ENCODE peak calls at places on chromosomes 4 and X, in five cellular contexts. S is spleen, H is breast epithelium, J is SK-N-SH, I is suprapubic skin. M is an unnamed sample.
A peak's percentile ranks its signal among the peaks of the same experiment; 100 is the strongest.

GRCh38 chr4:14169460-14169859 is 541.9 kb upstream of the BOD1L1 start:
- DNase-seq in S (no peak), H (no peak), J (no peak), I (no peak), M (no peak)

GRCh38 chrX:65034292-65034640 is 58.0 kb upstream of the ZC4H2 start:
- DNase-seq in S (no peak), H (no peak), J (peak; percentile 3), I (no peak), M (no peak)

GRCh38 chrX:109826954-109827708 is 94.1 kb upstream of the ACSL4 start:
- DNase-seq in S (no peak), H (no peak), J (no peak), I (no peak), M (no peak)

GRCh38 chr4:23815351-23815750 is 74.5 kb downstream of the PPARGC1A start:
- DNase-seq in S (no peak), H (no peak), J (no peak), I (no peak), M (no peak)

GRCh38 chrX:13666836-13667235 is 13.9 kb downstream of the TCEANC start:
- DNase-seq in S (no peak), H (peak; percentile 60), J (no peak), I (no peak), M (no peak)

GRCh38 chrX:94961730-94962129 is 1287.7 kb downstream of the FAM133A start:
- DNase-seq in S (no peak), H (no peak), J (peak; percentile 2), I (no peak), M (no peak)

GRCh38 chr4:123785515-123785914 is 388.9 kb downstream of the SPRY1 start:
- DNase-seq in S (no peak), H (peak; percentile 59), J (no peak), I (peak; percentile 84), M (no peak)

GRCh38 chrX:101397779-101398178 is 7.0 kb downstream of the RPL36A start:
- DNase-seq in S (no peak), H (no peak), J (no peak), I (no peak), M (no peak)

GRCh38 chrX:25010784-25011588 is 4.8 kb downstream of the ARX start:
- DNase-seq in S (no peak), H (no peak), J (no peak), I (no peak), M (no peak)

GRCh38 chrX:139202742-139203410 is 327.7 kb upstream of the F9 start:
- DNase-seq in S (no peak), H (no peak), J (no peak), I (no peak), M (no peak)

GRCh38 chr4:155809835-155810234 is 51.0 kb downstream of the GUCY1B1 start:
- DNase-seq in S (no peak), H (no peak), J (peak; percentile 41), I (no peak), M (peak; percentile 35)

GRCh38 chrX:11531226-11531625 is 134.5 kb downstream of the ARHGAP6 start:
- DNase-seq in S (no peak), H (no peak), J (no peak), I (no peak), M (no peak)

GRCh38 chr4:38091636-38092035 is 131.4 kb downstream of the PTTG2 start:
- DNase-seq in S (no peak), H (no peak), J (no peak), I (no peak), M (no peak)

GRCh38 chr4:26860922-26861433 is 337 bp downstream of the STIM2 start:
- DNase-seq in S (peak; percentile 95), H (no peak), J (peak; percentile 68), I (peak; percentile 84), M (no peak)

GRCh38 chr4:1048781-1049590 is 37.6 kb downstream of the FGFRL1 start:
- DNase-seq in S (peak; percentile 71), H (no peak), J (peak; percentile 24), I (peak; percentile 55), M (no peak)

GRCh38 chr4:26325191-26325590 is 4.4 kb downstream of the RBPJ start:
- DNase-seq in S (no peak), H (no peak), J (peak; percentile 33), I (no peak), M (no peak)

GRCh38 chr4:35538807-35539206 is 705.5 kb downstream of the ARAP2 start:
- DNase-seq in S (no peak), H (no peak), J (no peak), I (no peak), M (no peak)

GRCh38 chr4:87574996-87575395 is 33.3 kb upstream of the DSPP start:
- DNase-seq in S (no peak), H (peak; percentile 65), J (no peak), I (no peak), M (no peak)

GRCh38 chrX:80765226-80765625 is 44.5 kb downstream of the BRWD3 start:
- DNase-seq in S (no peak), H (no peak), J (no peak), I (no peak), M (peak; percentile 36)

GRCh38 chr4:3389879-3390840 is 51.6 kb upstream of the HGFAC start:
- DNase-seq in S (no peak), H (no peak), J (no peak), I (peak; percentile 74), M (no peak)
- TF ChIP-seq POLR2AphosphoS5 in S (no peak), H (no peak), J (no peak), I (no peak), M (no peak)

DNA sequence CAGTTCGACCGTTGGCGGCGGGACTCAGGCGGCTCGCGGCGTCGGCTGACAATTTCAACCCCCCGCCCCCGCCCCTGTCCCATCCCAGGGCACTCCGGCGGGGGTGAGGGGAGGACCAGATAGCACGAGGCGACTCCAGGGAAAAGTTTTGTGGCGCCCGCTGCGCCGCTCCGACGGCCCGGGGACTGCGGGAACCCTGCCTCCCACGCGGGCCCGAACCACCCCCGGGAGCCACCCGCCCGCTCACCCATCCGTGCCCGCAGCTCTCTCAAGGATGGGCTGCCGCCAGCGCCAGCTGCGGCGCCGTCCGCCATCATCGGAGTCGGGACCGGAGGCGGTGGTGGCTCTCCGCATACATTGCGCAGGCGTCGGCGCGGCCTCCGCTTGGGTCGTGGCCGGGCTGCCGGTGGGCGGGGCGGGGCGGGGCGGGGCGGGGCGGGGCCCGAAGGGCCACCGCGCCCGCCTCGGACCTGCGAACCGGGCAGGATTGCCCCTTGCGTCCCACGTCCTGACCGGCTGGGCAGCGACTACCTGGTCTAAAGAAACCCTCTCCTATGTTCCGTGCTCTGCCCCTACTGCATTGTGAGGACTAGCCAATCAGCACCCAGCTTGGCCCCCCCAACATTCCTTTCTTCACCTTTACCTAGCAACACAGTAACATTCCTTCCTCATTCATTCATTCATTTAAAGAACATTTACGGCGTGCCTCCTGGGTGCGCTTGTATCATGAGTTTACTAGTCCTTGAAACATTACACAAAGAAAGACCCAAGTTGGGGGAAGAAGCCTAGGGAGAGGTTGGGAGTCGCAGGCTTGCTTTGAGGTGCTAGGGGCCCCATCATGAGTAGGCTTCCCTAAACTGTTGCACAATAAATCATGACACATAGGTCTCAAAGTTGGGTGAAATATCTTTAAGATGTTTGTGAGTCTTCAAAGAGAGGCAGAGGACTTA is at the start of gene MAP7D3:
- DNase-seq in S (peak; percentile 93), H (no peak), J (peak; percentile 91), I (no peak), M (no peak)
- TF ChIP-seq POLR2AphosphoS5 in S (peak; percentile 65), H (no peak), J (peak; percentile 49), I (no peak), M (peak; percentile 73)

GRCh38 chr4:74374128-74374527 is 9.2 kb downstream of the EREG start:
- DNase-seq in S (no peak), H (no peak), J (no peak), I (no peak), M (no peak)
- TF ChIP-seq POLR2AphosphoS5 in S (peak; percentile 21), H (no peak), J (no peak), I (no peak), M (no peak)

DNA sequence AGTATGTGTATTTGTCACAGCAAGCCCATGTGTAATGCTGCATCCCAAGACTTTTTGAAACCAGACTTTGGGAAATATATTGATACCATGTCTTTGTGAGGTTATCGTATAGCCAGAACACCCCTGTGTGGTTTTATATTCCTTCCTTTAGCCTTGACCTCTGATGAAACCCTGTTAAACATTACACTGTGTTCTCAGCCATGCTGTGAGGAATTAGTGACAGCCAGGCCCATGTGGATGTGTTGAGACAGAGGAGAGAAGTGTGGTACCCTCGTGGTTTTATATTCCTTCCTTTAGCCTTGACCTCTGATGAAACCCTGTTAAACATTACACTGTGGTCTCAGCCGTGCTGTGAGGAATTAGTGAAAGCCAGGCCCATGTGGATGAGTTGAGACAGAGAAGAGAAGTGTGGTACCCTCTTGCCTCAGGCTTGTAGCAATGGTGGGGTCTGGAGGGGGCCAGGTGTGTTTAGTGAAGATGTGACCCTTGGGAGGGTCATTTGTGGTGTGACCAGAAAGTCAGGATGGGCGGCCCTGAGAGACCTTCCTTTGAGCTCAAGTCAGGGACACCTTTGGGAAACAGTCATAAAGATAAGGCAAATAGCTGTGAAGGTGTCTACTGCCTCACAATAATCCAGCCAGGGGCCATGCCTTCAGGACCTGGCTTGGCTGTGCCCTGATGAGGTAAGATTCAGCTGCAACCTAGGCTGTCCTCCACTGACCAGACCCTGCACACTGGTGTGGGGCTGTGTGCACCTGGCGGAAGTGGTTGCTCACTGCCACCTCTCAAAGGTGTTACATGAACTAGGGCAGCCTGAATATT is 110.0 kb downstream of the IRF2 start:
- DNase-seq in S (no peak), H (no peak), J (no peak), I (no peak), M (no peak)
- TF ChIP-seq POLR2AphosphoS5 in S (no peak), H (no peak), J (no peak), I (no peak), M (no peak)

GRCh38 chr4:4860381-4860802 is 927 bp downstream of the MSX1 start:
- DNase-seq in S (no peak), H (no peak), J (no peak), I (no peak), M (no peak)
- TF ChIP-seq POLR2AphosphoS5 in S (no peak), H (no peak), J (no peak), I (no peak), M (no peak)

GRCh38 chrX:16836371-16836770 is 33.8 kb downstream of the RBBP7 start:
- DNase-seq in S (no peak), H (no peak), J (peak; percentile 47), I (no peak), M (no peak)
- TF ChIP-seq POLR2AphosphoS5 in S (peak; percentile 60), H (no peak), J (no peak), I (no peak), M (no peak)

GRCh38 chr4:54233697-54234496 is 4.8 kb downstream of the PDGFRA start:
- DNase-seq in S (peak; percentile 92), H (peak; percentile 56), J (peak; percentile 76), I (peak; percentile 87), M (peak; percentile 51)
- TF ChIP-seq POLR2AphosphoS5 in S (no peak), H (peak; percentile 46), J (no peak), I (no peak), M (no peak)

M was measured in Panc1.